ENCODE peak calls at places on chromosomes 12 and 14, in eight cellular contexts. Z is NCI-H1436, K is T47D, Y is M059J, W is HCEC 1CT, O is T-helper 1 cell, T is fibroblast of lung, Q is posterior cingulate gyrus. X is an unnamed sample.

GRCh38 chr12:122362758-122363157 is 59.7 kb downstream of the CLIP1 start:
- DNase-seq in Z (no peak), K (no peak), Y (no peak), W (no peak), O (no peak), T (no peak), Q (no peak), X (no peak)

GRCh38 chr14:67187210-67187609 is 2.0 kb upstream of the GARIN2 start:
- DNase-seq in Z (no peak), K (no peak), Y (peak; percentile 96), W (peak; percentile 89), O (no peak), T (peak; percentile 63), Q (no peak), X (no peak)

GRCh38 chr12:114018669-114019068 is 52.5 kb upstream of the RBM19 start:
- DNase-seq in Z (no peak), K (no peak), Y (peak; percentile 52), W (no peak), O (no peak), T (peak; percentile 40), Q (no peak), X (peak; percentile 20)

GRCh38 chr14:99679111-99679510 is 5.0 kb upstream of the CYP46A1 start:
- DNase-seq in Z (no peak), K (no peak), Y (no peak), W (no peak), O (no peak), T (no peak), Q (no peak), X (no peak)

GRCh38 chr12:92784795-92785562 is 82.2 kb downstream of the PLEKHG7 start:
- DNase-seq in Z (peak; percentile 79), K (peak; percentile 48), Y (peak; percentile 79), W (peak; percentile 73), O (peak; percentile 15), T (peak; percentile 84), Q (no peak), X (peak; percentile 74)

GRCh38 chr12:46404225-46404631 is 31.7 kb upstream of the SLC38A2 start:
- DNase-seq in Z (no peak), K (no peak), Y (peak; percentile 89), W (peak; percentile 59), O (no peak), T (peak; percentile 59), Q (no peak), X (no peak)

GRCh38 chr12:64083285-64084210 is 138.5 kb downstream of the KICS2 start:
- DNase-seq in Z (no peak), K (no peak), Y (peak; percentile 84), W (peak; percentile 91), O (no peak), T (peak; percentile 97), Q (peak; percentile 21), X (peak; percentile 50)

GRCh38 chr14:87017335-87017734 is 975.6 kb downstream of the GALC start:
- DNase-seq in Z (no peak), K (no peak), Y (no peak), W (no peak), O (no peak), T (no peak), Q (no peak), X (no peak)

GRCh38 chr14:51616724-51617409 is 34.8 kb upstream of the FRMD6 start:
- DNase-seq in Z (no peak), K (no peak), Y (peak; percentile 96), W (peak; percentile 89), O (no peak), T (peak; percentile 90), Q (no peak), X (no peak)

GRCh38 chr12:101045486-101046474 is 164.3 kb downstream of the SLC5A8 start:
- DNase-seq in Z (no peak), K (no peak), Y (no peak), W (peak; percentile 41), O (no peak), T (no peak), Q (no peak), X (no peak)

GRCh38 chr12:52264435-52264825 is 10.0 kb upstream of the KRT86 start:
- DNase-seq in Z (no peak), K (no peak), Y (no peak), W (no peak), O (no peak), T (peak; percentile 62), Q (no peak), X (no peak)

GRCh38 chr12:46371718-46372130 is 849 bp downstream of the SLC38A2 start:
- DNase-seq in Z (peak; percentile 41), K (peak; percentile 66), Y (no peak), W (peak; percentile 65), O (peak; percentile 43), T (peak; percentile 73), Q (no peak), X (peak; percentile 63)

GRCh38 chr12:49909826-49910225 is 6.1 kb upstream of the FAIM2 start:
- DNase-seq in Z (no peak), K (no peak), Y (peak; percentile 38), W (no peak), O (no peak), T (peak; percentile 55), Q (no peak), X (no peak)

GRCh38 chr12:52924764-52925716 is 20.2 kb upstream of the KRT8 start:
- DNase-seq in Z (no peak), K (no peak), Y (peak; percentile 96), W (peak; percentile 31), O (no peak), T (peak; percentile 12), Q (no peak), X (no peak)

GRCh38 chr12:115683240-115683765 is 594.2 kb downstream of the MED13L start:
- DNase-seq in Z (no peak), K (no peak), Y (no peak), W (no peak), O (no peak), T (no peak), Q (no peak), X (no peak)

GRCh38 chr14:77014004-77014604 is 14.4 kb downstream of the IRF2BPL start:
- DNase-seq in Z (no peak), K (no peak), Y (peak; percentile 84), W (no peak), O (no peak), T (no peak), Q (no peak), X (no peak)

GRCh38 chr12:124866883-124867232 is 3.2 kb upstream of the SCARB1 start:
- DNase-seq in Z (no peak), K (no peak), Y (no peak), W (no peak), O (no peak), T (no peak), Q (no peak), X (no peak)

GRCh38 chr12:92581579-92581978 is 121.2 kb upstream of the PLEKHG7 start:
- DNase-seq in Z (no peak), K (no peak), Y (no peak), W (no peak), O (no peak), T (peak; percentile 21), Q (no peak), X (no peak)

GRCh38 chr14:64955297-64955696 is 12.8 kb upstream of the GPX2 start:
- DNase-seq in Z (no peak), K (no peak), Y (no peak), W (no peak), O (no peak), T (no peak), Q (no peak), X (no peak)

GRCh38 chr12:100427078-100427477 is 46.6 kb upstream of the NR1H4 start:
- DNase-seq in Z (no peak), K (no peak), Y (peak; percentile 78), W (peak; percentile 87), O (no peak), T (peak; percentile 50), Q (no peak), X (no peak)

X was measured in NCI-H774.